ENCODE peak calls at places on chromosomes 4 and X, in four cellular contexts. L, W, Z and H are unnamed samples.

GRCh38 chr4:26108024-26108423 is 194.0 kb downstream of the SMIM20 start:
- DNase-seq in L (no peak), Z (no peak), W (no peak), H (no peak)

GRCh38 chr4:14434916-14435315 is 567.4 kb upstream of the CPEB2 start:
- DNase-seq in L (no peak), W (no peak), Z (peak), H (peak)

GRCh38 chr4:140095694-140096482 is 58.1 kb downstream of the MAML3 start:
- DNase-seq in L (no peak), W (peak), Z (peak), H (peak)

GRCh38 chrX:78989349-78989748 is 44.2 kb downstream of the P2RY10 start:
- DNase-seq in Z (no peak), L (no peak), W (no peak), H (no peak)

GRCh38 chr4:3819210-3819919 is 53.2 kb downstream of the ADRA2C start:
- DNase-seq in L (no peak), W (no peak), Z (peak), H (no peak)

GRCh38 chr4:144831971-144832370 is 186.0 kb downstream of the HHIP start:
- DNase-seq in W (no peak), Z (no peak), L (no peak), H (no peak)

GRCh38 chrX:110162131-110162530 is 155.8 kb downstream of the AMMECR1 start:
- DNase-seq in Z (no peak), L (no peak), W (no peak), H (no peak)

GRCh38 chr4:2264481-2265041 is 2.7 kb upstream of the MXD4 start:
- DNase-seq in W (peak), Z (no peak), L (no peak), H (no peak)

GRCh38 chr4:38489924-38490639 is 173.9 kb upstream of the KLF3 start:
- DNase-seq in W (peak), L (no peak), Z (peak), H (peak)

GRCh38 chr4:924107-925096 is 7.7 kb downstream of the GAK start:
- DNase-seq in W (no peak), L (peak), Z (no peak), H (peak)
- H3K4me3 ChIP-seq in W (no peak), L (peak), Z (no peak), H (no peak)

GRCh38 chrX:140766024-140766611 is 56.6 kb downstream of the LINC00632 start:
- DNase-seq in W (peak), Z (peak), L (no peak), H (peak)
- TF ChIP-seq CTCF in W (peak), Z (peak), L (peak), H (peak)

DNA sequence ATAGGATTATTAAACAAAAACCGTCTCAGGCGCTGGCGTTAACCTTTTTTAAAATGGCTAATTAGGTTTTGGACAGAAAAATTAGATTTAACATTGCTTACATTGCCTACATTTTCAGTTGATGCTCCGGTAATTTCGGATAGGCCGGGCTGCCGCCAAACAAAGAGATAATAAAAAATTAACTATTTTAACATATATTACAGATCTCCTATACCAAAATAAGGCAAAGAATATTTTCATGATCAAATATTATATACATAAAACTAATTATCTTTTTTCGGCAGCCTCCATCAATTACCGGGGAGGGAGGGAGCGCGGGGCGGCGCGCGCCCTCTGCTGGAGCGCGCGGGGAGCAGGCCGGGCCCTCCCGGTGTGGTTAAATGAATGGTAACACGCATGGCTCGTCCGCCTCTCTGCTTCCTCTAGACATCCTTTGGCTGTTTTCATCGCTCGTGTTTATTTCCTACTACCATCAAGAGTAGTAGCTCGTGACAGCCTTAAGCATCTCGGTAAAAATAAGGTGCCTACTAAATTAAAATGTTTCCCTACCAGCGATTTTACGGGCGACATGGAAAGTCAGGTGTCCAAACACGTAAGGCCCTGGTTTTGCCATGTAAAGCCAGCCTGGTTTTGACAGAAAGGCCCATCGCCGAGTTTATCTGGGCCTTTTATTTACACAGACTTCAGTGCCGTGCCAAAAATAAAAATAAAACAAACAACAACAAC is 52.4 kb upstream of the TMEM33 start:
- DNase-seq in L (peak), Z (peak), W (peak), H (peak)
- H3K4me3 ChIP-seq in L (no peak), Z (no peak), W (peak), H (no peak)

GRCh38 chrX:136608295-136608933 is 39.5 kb upstream of the CD40LG start:
- DNase-seq in L (no peak), W (peak), Z (no peak), H (peak)
- TF ChIP-seq CTCF in L (peak), W (peak), Z (peak), H (peak)

GRCh38 chr4:173508386-173509002 is 21.5 kb downstream of the HAND2 start:
- DNase-seq in Z (peak), L (no peak), W (peak), H (no peak)
- H3K4me3 ChIP-seq in Z (no peak), L (peak), W (peak), H (peak)